ENCODE peak calls at places on chromosomes 16 and 17, in ten cellular contexts. Q is right atrium auricular region, L is cardiac muscle cell, D is WERI-Rb-1, U is tibial artery, T is AG04450, V is upper lobe of right lung, X is uterus, I is A549, K is fibroblast of lung. Y is an unnamed sample.

GRCh38 chr16:10080031-10080772 is 102.0 kb downstream of the GRIN2A start:
- DNase-seq in I (no peak), L (peak), K (no peak), Q (peak), T (no peak), D (no peak), X (peak), V (no peak), U (peak), Y (no peak)

GRCh38 chr16:22001591-22001990 is 675 bp upstream of the PDZD9 start:
- DNase-seq in D (no peak), V (no peak), X (no peak), K (peak), T (peak), I (no peak), L (no peak), Q (no peak), U (no peak), Y (no peak)

GRCh38 chr17:48579738-48580543 is 1.8 kb upstream of the HOXB4 start:
- DNase-seq in V (no peak), K (peak), I (no peak), Q (no peak), U (no peak), T (no peak), D (no peak), L (no peak), X (no peak), Y (no peak)

GRCh38 chr17:39564201-39564828 is 43.4 kb downstream of the NEUROD2 start:
- DNase-seq in D (no peak), U (no peak), I (peak), V (no peak), X (no peak), T (no peak), L (no peak), K (no peak), Q (no peak), Y (peak)

GRCh38 chr16:67965668-67966548 is 2.5 kb downstream of the SLC12A4 start:
- DNase-seq in V (no peak), I (no peak), T (no peak), L (no peak), U (no peak), Q (no peak), X (no peak), K (no peak), D (peak), Y (no peak)

GRCh38 chr17:65594585-65594940 is 33.1 kb upstream of the AXIN2 start:
- DNase-seq in K (peak), T (peak), D (no peak), Q (no peak), U (no peak), X (no peak), V (no peak), I (no peak), L (no peak), Y (no peak)

GRCh38 chr17:39926588-39927100 is 757 bp downstream of the ORMDL3 start:
- DNase-seq in I (no peak), L (peak), K (no peak), V (peak), U (peak), X (peak), D (peak), T (no peak), Q (peak), Y (peak)

GRCh38 chr17:9470171-9470570 is 105.4 kb downstream of the STX8 start:
- DNase-seq in T (no peak), K (no peak), X (no peak), L (no peak), I (no peak), U (no peak), Q (no peak), V (no peak), D (no peak), Y (no peak)

GRCh38 chr16:57938936-57939871 is 31.7 kb downstream of the CNGB1 start:
- DNase-seq in U (peak), I (peak), Q (peak), D (peak), V (peak), K (peak), T (no peak), L (no peak), X (peak), Y (no peak)

GRCh38 chr17:73474370-73474988 is 162.7 kb upstream of the CDC42EP4 start:
- DNase-seq in T (no peak), K (peak), V (peak), D (no peak), Q (peak), X (peak), I (peak), U (peak), L (peak), Y (no peak)

GRCh38 chr17:80663783-80664206 is 119.2 kb downstream of the RPTOR start:
- DNase-seq in V (no peak), X (peak), U (no peak), T (no peak), K (peak), Q (no peak), I (no peak), L (no peak), D (no peak), Y (no peak)

GRCh38 chr17:58275417-58275816 is 5.3 kb downstream of the MPO start:
- DNase-seq in K (no peak), U (no peak), D (no peak), T (no peak), Q (peak), I (no peak), X (no peak), V (no peak), L (no peak), Y (no peak)

GRCh38 chr16:21083729-21084268 is 66.8 kb downstream of the DNAH3 start:
- DNase-seq in L (peak), X (peak), T (no peak), I (peak), Q (peak), U (peak), V (peak), K (peak), D (peak), Y (peak)

GRCh38 chr16:58462997-58463891 is 36.7 kb upstream of the NDRG4 start:
- DNase-seq in D (peak), T (no peak), L (peak), V (no peak), Q (no peak), U (no peak), X (no peak), K (no peak), I (no peak), Y (peak)

GRCh38 chr16:89031715-89032659 is 55.0 kb upstream of the CBFA2T3 start:
- DNase-seq in I (no peak), U (no peak), D (no peak), T (no peak), K (no peak), Q (no peak), L (no peak), V (no peak), X (no peak), Y (no peak)

GRCh38 chr16:80174416-80174815 is 366.4 kb upstream of the DYNLRB2 start:
- DNase-seq in X (no peak), L (no peak), K (peak), V (no peak), D (no peak), Q (no peak), T (peak), U (no peak), I (peak), Y (no peak)

GRCh38 chr16:81195907-81196534 is 42.5 kb upstream of the BCO1 start:
- DNase-seq in T (no peak), I (no peak), V (no peak), L (no peak), K (no peak), U (no peak), X (no peak), D (no peak), Q (no peak), Y (no peak)
- H3K27ac ChIP-seq in T (no peak), I (no peak), V (no peak), L (no peak), K (no peak), U (no peak), X (no peak), D (no peak), Q (no peak), Y (no peak)

GRCh38 chr17:62630365-62631085 is 3.1 kb downstream of the MRC2 start:
- DNase-seq in V (no peak), T (no peak), I (no peak), D (no peak), L (no peak), U (no peak), Q (no peak), X (no peak), K (no peak), Y (no peak)

GRCh38 chr17:62627904-62628603 is 584 bp downstream of the MRC2 start:
- DNase-seq in Q (no peak), D (no peak), K (peak), V (peak), U (peak), T (peak), L (peak), X (peak), I (peak), Y (peak)

GRCh38 chr17:62627219-62627903 is at the start of gene MRC2:
- DNase-seq in X (peak), L (peak), T (peak), Q (peak), K (peak), D (no peak), U (peak), V (peak), I (peak), Y (peak)

GRCh38 chr17:62629556-62630364 is 2.3 kb downstream of the MRC2 start:
- DNase-seq in U (no peak), L (no peak), X (no peak), I (no peak), T (no peak), Q (no peak), D (no peak), V (no peak), K (no peak), Y (no peak)

DNA sequence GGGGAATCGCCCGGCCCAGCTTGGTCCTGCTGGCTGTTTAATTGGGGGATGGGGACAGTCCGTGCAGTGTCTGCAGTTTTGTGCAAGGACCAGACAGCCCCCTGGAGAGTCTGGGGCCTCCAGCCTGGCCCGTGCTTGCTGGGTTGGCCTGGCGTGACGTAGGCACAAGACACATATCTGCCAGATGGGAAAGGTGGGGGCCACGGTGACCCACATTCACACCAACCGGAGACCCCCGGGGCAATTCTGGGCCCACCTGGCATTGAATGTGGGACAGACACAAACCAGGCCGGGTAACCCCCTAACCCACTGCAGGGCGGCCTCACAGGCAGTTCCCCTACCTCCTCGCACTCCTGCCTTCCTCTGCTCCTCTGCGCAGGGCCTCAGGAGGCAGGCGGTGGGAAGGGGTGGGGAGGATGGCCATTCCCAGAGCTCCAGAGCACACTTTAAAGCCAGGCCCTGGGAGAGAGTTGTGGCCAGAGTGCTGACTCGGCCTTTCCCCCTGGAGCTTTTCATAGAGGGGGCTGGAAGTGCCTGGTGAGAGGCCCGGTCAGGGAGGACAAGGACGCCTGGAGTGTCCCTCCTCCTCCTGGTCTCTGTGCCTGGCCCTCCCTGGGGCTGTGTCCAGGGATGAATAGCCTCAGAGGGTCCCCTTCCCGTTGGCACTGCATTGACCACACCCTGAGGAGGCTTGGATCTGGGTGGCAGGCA is 1.5 kb downstream of the MRC2 start:
- DNase-seq in Q (no peak), L (peak), U (peak), I (no peak), T (no peak), V (no peak), D (no peak), K (peak), X (peak), Y (peak)
- H3K27ac ChIP-seq in Q (peak), L (peak), U (peak), I (peak), T (peak), V (peak), D (no peak), K (peak), X (peak), Y (no peak)

GRCh38 chr17:63113167-63113566 is 147.1 kb downstream of the TANC2 start:
- DNase-seq in X (no peak), L (no peak), T (no peak), I (peak), Q (no peak), D (no peak), V (no peak), U (no peak), K (peak), Y (peak)
- H3K27ac ChIP-seq in X (no peak), L (no peak), T (no peak), I (no peak), Q (no peak), D (no peak), V (no peak), U (no peak), K (no peak), Y (no peak)

DNA sequence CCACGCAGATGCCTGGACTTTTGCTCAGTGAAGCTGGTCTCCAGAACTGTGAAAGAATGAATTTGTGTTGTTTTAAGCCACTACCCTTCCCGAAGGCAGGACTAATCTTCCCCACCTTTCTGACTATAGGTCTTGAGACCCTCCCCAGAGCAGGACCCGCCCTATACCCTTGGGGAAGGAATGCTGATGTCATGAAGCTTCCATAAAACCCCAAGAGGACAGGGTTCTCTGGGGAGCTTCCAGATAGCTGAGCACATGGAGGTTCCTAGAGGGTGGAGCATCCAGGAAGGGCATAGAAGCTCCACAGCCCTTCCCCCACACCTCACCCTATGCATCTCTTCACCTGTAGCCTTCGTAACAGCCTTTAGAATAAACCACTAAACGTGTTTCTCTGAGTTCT is 287.8 kb downstream of the SOX9 start:
- DNase-seq in X (no peak), U (no peak), Q (no peak), I (no peak), D (no peak), T (no peak), K (no peak), V (no peak), L (no peak), Y (no peak)
- H3K27ac ChIP-seq in X (no peak), U (no peak), Q (no peak), I (peak), D (no peak), T (no peak), K (no peak), V (no peak), L (no peak), Y (no peak)

DNA sequence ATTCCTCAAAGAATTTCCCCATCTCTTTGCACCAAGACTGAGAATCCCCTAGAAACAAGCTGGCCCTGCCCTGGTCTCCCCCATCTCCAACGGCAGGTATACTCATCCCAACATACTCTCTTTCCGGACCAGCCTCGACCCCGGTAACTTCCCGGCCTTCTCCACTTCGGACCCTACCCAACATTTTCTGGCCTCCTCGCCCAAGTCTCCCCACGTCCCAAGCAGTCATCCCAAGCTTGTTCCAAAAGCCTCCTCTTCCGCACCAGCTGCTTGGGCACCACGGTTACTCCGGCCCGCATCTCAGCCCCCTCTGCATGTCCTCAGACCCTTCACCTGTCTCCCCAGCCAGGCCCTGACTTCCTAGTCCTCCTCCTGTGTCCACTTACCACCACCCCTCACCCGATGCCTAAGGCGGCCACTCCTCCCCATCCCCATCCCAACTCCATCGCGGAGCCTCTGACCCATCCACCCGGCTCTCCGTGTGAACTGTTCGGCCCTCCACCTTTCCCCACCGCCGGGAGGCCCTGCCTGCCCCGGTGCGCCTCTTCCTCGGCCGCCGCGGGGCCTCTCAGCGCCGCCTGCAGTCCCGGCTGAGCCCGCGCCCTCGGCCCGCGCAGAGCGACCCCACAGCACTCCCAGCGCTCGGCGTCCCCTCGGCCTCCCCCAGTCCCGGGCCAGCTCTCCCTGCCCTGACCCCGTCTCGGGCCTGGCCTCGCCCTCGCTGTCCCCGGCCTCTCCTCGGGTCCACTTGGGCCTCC is 993 bp downstream of the PITPNA start:
- DNase-seq in D (no peak), L (peak), V (peak), T (no peak), Q (no peak), I (no peak), K (peak), X (no peak), U (no peak), Y (peak)
- H3K27ac ChIP-seq in D (no peak), L (peak), V (peak), T (no peak), Q (peak), I (peak), K (peak), X (peak), U (peak), Y (peak)

GRCh38 chr17:75697651-75698291 is 23.5 kb upstream of the ITGB4 start:
- DNase-seq in V (no peak), D (no peak), X (no peak), L (no peak), K (no peak), I (no peak), T (no peak), U (no peak), Q (no peak), Y (no peak)

GRCh38 chr17:75698659-75699058 is 22.6 kb upstream of the ITGB4 start:
- DNase-seq in Q (no peak), T (no peak), I (no peak), V (no peak), U (no peak), D (no peak), X (no peak), L (no peak), K (no peak), Y (no peak)

GRCh38 chr17:75703191-75703590 is 18.1 kb upstream of the ITGB4 start:
- DNase-seq in X (no peak), I (no peak), K (no peak), V (no peak), Q (no peak), T (no peak), D (no peak), U (no peak), L (no peak), Y (no peak)

GRCh38 chr17:75703591-75703990 is 17.7 kb upstream of the ITGB4 start:
- DNase-seq in K (no peak), I (no peak), V (no peak), U (no peak), T (no peak), D (no peak), Q (no peak), L (no peak), X (no peak), Y (no peak)

GRCh38 chr17:75701288-75701687 is 20.0 kb upstream of the ITGB4 start:
- DNase-seq in Q (no peak), L (no peak), I (no peak), X (no peak), K (no peak), V (no peak), D (no peak), T (no peak), U (no peak), Y (no peak)
- H3K27ac ChIP-seq in Q (peak), L (no peak), I (peak), X (peak), K (no peak), V (peak), D (no peak), T (peak), U (no peak), Y (no peak)

Y was measured in neural progenitor cell.